ENCODE peak calls at places on chromosome 14, in nine cellular contexts. One of them, this sample, is unnamed.

GRCh38 chr14:24483604-24484252 is 24.3 kb downstream of the CMA1 start:
- DNase-seq in osteoblast: peak; percentile 56
- DNase-seq in GM23248: no peak
- DNase-seq in GM23338: no peak
- DNase-seq in lung: no peak
- DNase-seq in ovary: no peak
- DNase-seq in upper lobe of right lung: no peak
- DNase-seq in CD8-positive, alpha-beta T cell: no peak
- DNase-seq in effector memory CD4-positive, alpha-beta T cell: no peak
- DNase-seq in this sample: no peak

GRCh38 chr14:21352587-21352986 is 31.2 kb downstream of the SUPT16H start:
- DNase-seq in osteoblast: no peak
- DNase-seq in GM23248: no peak
- DNase-seq in GM23338: no peak
- DNase-seq in lung: no peak
- DNase-seq in ovary: no peak
- DNase-seq in upper lobe of right lung: no peak
- DNase-seq in CD8-positive, alpha-beta T cell: no peak
- DNase-seq in effector memory CD4-positive, alpha-beta T cell: no peak
- DNase-seq in this sample: no peak

GRCh38 chr14:39880965-39881364 is 448.7 kb upstream of the FBXO33 start:
- DNase-seq in osteoblast: no peak
- DNase-seq in GM23248: no peak
- DNase-seq in GM23338: no peak
- DNase-seq in lung: no peak
- DNase-seq in ovary: no peak
- DNase-seq in upper lobe of right lung: no peak
- DNase-seq in CD8-positive, alpha-beta T cell: no peak
- DNase-seq in effector memory CD4-positive, alpha-beta T cell: no peak
- DNase-seq in this sample: no peak

GRCh38 chr14:90511795-90512331 is 115.0 kb downstream of the CALM1 start:
- DNase-seq in osteoblast: peak; percentile 47
- DNase-seq in GM23248: no peak
- DNase-seq in GM23338: no peak
- DNase-seq in lung: no peak
- DNase-seq in ovary: no peak
- DNase-seq in upper lobe of right lung: no peak
- DNase-seq in CD8-positive, alpha-beta T cell: no peak
- DNase-seq in effector memory CD4-positive, alpha-beta T cell: no peak
- DNase-seq in this sample: no peak

GRCh38 chr14:61461808-61462275 is 140.5 kb downstream of the PRKCH start:
- DNase-seq in osteoblast: peak; percentile 88
- DNase-seq in GM23248: peak; percentile 79
- DNase-seq in GM23338: peak; percentile 80
- DNase-seq in lung: no peak
- DNase-seq in ovary: no peak
- DNase-seq in upper lobe of right lung: no peak
- DNase-seq in CD8-positive, alpha-beta T cell: peak; percentile 49
- DNase-seq in effector memory CD4-positive, alpha-beta T cell: no peak
- DNase-seq in this sample: peak; percentile 65

GRCh38 chr14:68248481-68249255 is 429.1 kb downstream of the RAD51B start:
- DNase-seq in osteoblast: no peak
- DNase-seq in GM23248: peak; percentile 69
- DNase-seq in GM23338: peak; percentile 79
- DNase-seq in lung: no peak
- DNase-seq in ovary: peak; percentile 53
- DNase-seq in upper lobe of right lung: peak; percentile 63
- DNase-seq in CD8-positive, alpha-beta T cell: peak; percentile 52
- DNase-seq in effector memory CD4-positive, alpha-beta T cell: no peak
- DNase-seq in this sample: peak; percentile 66

GRCh38 chr14:58362798-58363412 is 32.8 kb upstream of the TOMM20L start:
- DNase-seq in osteoblast: peak; percentile 25
- DNase-seq in GM23248: peak; percentile 17
- DNase-seq in GM23338: peak; percentile 47
- DNase-seq in lung: no peak
- DNase-seq in ovary: no peak
- DNase-seq in upper lobe of right lung: no peak
- DNase-seq in CD8-positive, alpha-beta T cell: no peak
- DNase-seq in effector memory CD4-positive, alpha-beta T cell: no peak
- DNase-seq in this sample: no peak

GRCh38 chr14:54669759-54670630 is 103.1 kb downstream of the SAMD4A start:
- DNase-seq in osteoblast: peak; percentile 61
- DNase-seq in GM23248: peak; percentile 88
- DNase-seq in GM23338: no peak
- DNase-seq in lung: no peak
- DNase-seq in ovary: no peak
- DNase-seq in upper lobe of right lung: no peak
- DNase-seq in CD8-positive, alpha-beta T cell: peak; percentile 49
- DNase-seq in effector memory CD4-positive, alpha-beta T cell: peak; percentile 4
- DNase-seq in this sample: no peak

GRCh38 chr14:53778263-53778662 is 178.4 kb downstream of the BMP4 start:
- DNase-seq in osteoblast: no peak
- DNase-seq in GM23248: no peak
- DNase-seq in GM23338: no peak
- DNase-seq in lung: no peak
- DNase-seq in ovary: no peak
- DNase-seq in upper lobe of right lung: no peak
- DNase-seq in CD8-positive, alpha-beta T cell: no peak
- DNase-seq in effector memory CD4-positive, alpha-beta T cell: no peak
- DNase-seq in this sample: no peak

GRCh38 chr14:46571970-46572369 is 79.6 kb downstream of the RPL10L start:
- DNase-seq in osteoblast: no peak
- DNase-seq in GM23248: peak; percentile 1
- DNase-seq in GM23338: no peak
- DNase-seq in lung: no peak
- DNase-seq in ovary: no peak
- DNase-seq in upper lobe of right lung: no peak
- DNase-seq in CD8-positive, alpha-beta T cell: no peak
- DNase-seq in effector memory CD4-positive, alpha-beta T cell: no peak
- DNase-seq in this sample: no peak

GRCh38 chr14:21846227-21846885 is 172.7 kb upstream of the OR4E1 start:
- DNase-seq in osteoblast: no peak
- DNase-seq in GM23248: peak; percentile 18
- DNase-seq in GM23338: peak; percentile 77
- DNase-seq in lung: peak; percentile 36
- DNase-seq in ovary: no peak
- DNase-seq in upper lobe of right lung: no peak
- DNase-seq in CD8-positive, alpha-beta T cell: peak; percentile 78
- DNase-seq in effector memory CD4-positive, alpha-beta T cell: peak; percentile 53
- DNase-seq in this sample: peak; percentile 83

GRCh38 chr14:50060871-50061663 is 55.3 kb downstream of the VCPKMT start:
- DNase-seq in osteoblast: peak; percentile 96
- DNase-seq in GM23248: peak; percentile 94
- DNase-seq in GM23338: peak; percentile 80
- DNase-seq in lung: no peak
- DNase-seq in ovary: peak; percentile 44
- DNase-seq in upper lobe of right lung: peak; percentile 64
- DNase-seq in CD8-positive, alpha-beta T cell: peak; percentile 61
- DNase-seq in effector memory CD4-positive, alpha-beta T cell: peak; percentile 39
- DNase-seq in this sample: peak; percentile 76

GRCh38 chr14:102675396-102675795 is 82.9 kb downstream of the RCOR1 start:
- DNase-seq in osteoblast: no peak
- DNase-seq in GM23248: no peak
- DNase-seq in GM23338: no peak
- DNase-seq in lung: no peak
- DNase-seq in ovary: no peak
- DNase-seq in upper lobe of right lung: no peak
- DNase-seq in CD8-positive, alpha-beta T cell: no peak
- DNase-seq in effector memory CD4-positive, alpha-beta T cell: no peak
- DNase-seq in this sample: no peak

GRCh38 chr14:34103176-34103575 is 152.3 kb upstream of the EGLN3 start:
- DNase-seq in osteoblast: no peak
- DNase-seq in GM23248: no peak
- DNase-seq in GM23338: no peak
- DNase-seq in lung: no peak
- DNase-seq in ovary: no peak
- DNase-seq in upper lobe of right lung: no peak
- DNase-seq in CD8-positive, alpha-beta T cell: no peak
- DNase-seq in effector memory CD4-positive, alpha-beta T cell: no peak
- DNase-seq in this sample: no peak

GRCh38 chr14:70811065-70811464 is 1.8 kb upstream of the MAP3K9 start:
- DNase-seq in osteoblast: no peak
- DNase-seq in GM23248: no peak
- DNase-seq in GM23338: no peak
- DNase-seq in lung: no peak
- DNase-seq in ovary: no peak
- DNase-seq in upper lobe of right lung: no peak
- DNase-seq in CD8-positive, alpha-beta T cell: no peak
- DNase-seq in effector memory CD4-positive, alpha-beta T cell: no peak
- DNase-seq in this sample: no peak

GRCh38 chr14:70809238-70810214 is at the start of gene MAP3K9:
- DNase-seq in osteoblast: peak; percentile 91
- DNase-seq in GM23248: peak; percentile 39
- DNase-seq in GM23338: peak; percentile 98
- DNase-seq in lung: peak; percentile 95
- DNase-seq in ovary: peak; percentile 91
- DNase-seq in upper lobe of right lung: peak; percentile 98
- DNase-seq in CD8-positive, alpha-beta T cell: peak; percentile 91
- DNase-seq in effector memory CD4-positive, alpha-beta T cell: peak; percentile 89
- DNase-seq in this sample: peak; percentile 100

GRCh38 chr14:70812124-70812818 is 3.0 kb upstream of the MAP3K9 start:
- DNase-seq in osteoblast: no peak
- DNase-seq in GM23248: no peak
- DNase-seq in GM23338: no peak
- DNase-seq in lung: peak; percentile 53
- DNase-seq in ovary: no peak
- DNase-seq in upper lobe of right lung: no peak
- DNase-seq in CD8-positive, alpha-beta T cell: no peak
- DNase-seq in effector memory CD4-positive, alpha-beta T cell: no peak
- DNase-seq in this sample: peak; percentile 39

GRCh38 chr14:70810621-70811020 is 1.3 kb upstream of the MAP3K9 start:
- DNase-seq in osteoblast: no peak
- DNase-seq in GM23248: no peak
- DNase-seq in GM23338: no peak
- DNase-seq in lung: no peak
- DNase-seq in ovary: no peak
- DNase-seq in upper lobe of right lung: no peak
- DNase-seq in CD8-positive, alpha-beta T cell: no peak
- DNase-seq in effector memory CD4-positive, alpha-beta T cell: no peak
- DNase-seq in this sample: peak; percentile 47

DNA sequence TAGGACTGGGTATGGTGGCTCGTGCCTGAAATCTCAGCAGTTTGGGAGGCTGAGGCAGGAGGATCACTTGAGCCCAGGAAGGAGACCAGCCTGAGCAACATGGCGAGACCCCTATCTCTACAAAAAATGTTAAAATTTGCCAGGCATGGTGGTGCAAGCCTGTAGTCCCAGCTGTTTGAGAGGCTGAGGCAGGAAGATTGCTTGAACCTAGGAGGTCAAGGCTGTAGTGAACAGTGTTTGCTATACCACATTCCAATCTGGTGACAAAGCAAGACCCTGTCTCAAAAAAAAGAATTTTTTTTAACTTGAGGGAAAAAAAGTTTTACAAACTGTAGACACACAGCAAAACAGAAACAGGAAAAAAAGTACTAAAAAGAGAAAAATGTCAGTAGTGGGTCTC is 2.3 kb upstream of the MAP3K9 start:
- DNase-seq in osteoblast: no peak
- DNase-seq in GM23248: no peak
- DNase-seq in GM23338: peak; percentile 23
- DNase-seq in lung: no peak
- DNase-seq in ovary: no peak
- DNase-seq in upper lobe of right lung: no peak
- DNase-seq in CD8-positive, alpha-beta T cell: no peak
- DNase-seq in effector memory CD4-positive, alpha-beta T cell: no peak
- DNase-seq in this sample: no peak
- H3K4me3 ChIP-seq in osteoblast: no peak overlapping the region
- H3K4me3 ChIP-seq in GM23248: no peak overlapping the region
- H3K4me3 ChIP-seq in GM23338: peak overlapping the region; percentile 81
- H3K4me3 ChIP-seq in lung: no peak overlapping the region
- H3K4me3 ChIP-seq in ovary: no peak overlapping the region
- H3K4me3 ChIP-seq in upper lobe of right lung: no peak overlapping the region
- H3K4me3 ChIP-seq in CD8-positive, alpha-beta T cell: no peak overlapping the region
- H3K4me3 ChIP-seq in effector memory CD4-positive, alpha-beta T cell: no peak overlapping the region
- H3K4me3 ChIP-seq in this sample: peak overlapping the region; percentile 94

GRCh38 chr14:106291626-106292025 is 765.2 kb downstream of the TMEM121 start:
- DNase-seq in osteoblast: no peak
- DNase-seq in GM23248: no peak
- DNase-seq in GM23338: no peak
- DNase-seq in lung: no peak
- DNase-seq in ovary: no peak
- DNase-seq in upper lobe of right lung: no peak
- DNase-seq in CD8-positive, alpha-beta T cell: no peak
- DNase-seq in effector memory CD4-positive, alpha-beta T cell: no peak
- DNase-seq in this sample: no peak

GRCh38 chr14:106294324-106294723 is 767.9 kb downstream of the TMEM121 start:
- DNase-seq in osteoblast: no peak
- DNase-seq in GM23248: no peak
- DNase-seq in GM23338: no peak
- DNase-seq in lung: no peak
- DNase-seq in ovary: no peak
- DNase-seq in upper lobe of right lung: no peak
- DNase-seq in CD8-positive, alpha-beta T cell: no peak
- DNase-seq in effector memory CD4-positive, alpha-beta T cell: no peak
- DNase-seq in this sample: no peak
- H3K27ac ChIP-seq in osteoblast: no peak overlapping the region
- H3K27ac ChIP-seq in GM23248: no peak overlapping the region
- H3K27ac ChIP-seq in GM23338: no peak overlapping the region
- H3K27ac ChIP-seq in lung: no peak overlapping the region
- H3K27ac ChIP-seq in ovary: no peak overlapping the region
- H3K27ac ChIP-seq in upper lobe of right lung: no peak overlapping the region
- H3K27ac ChIP-seq in CD8-positive, alpha-beta T cell: no peak overlapping the region
- H3K27ac ChIP-seq in effector memory CD4-positive, alpha-beta T cell: no peak overlapping the region
- H3K27ac ChIP-seq in this sample: no peak overlapping the region

GRCh38 chr14:95143813-95144620 is 13.3 kb downstream of the DICER1 start:
- DNase-seq in osteoblast: no peak
- DNase-seq in GM23248: peak; percentile 39
- DNase-seq in GM23338: no peak
- DNase-seq in lung: no peak
- DNase-seq in ovary: no peak
- DNase-seq in upper lobe of right lung: no peak
- DNase-seq in CD8-positive, alpha-beta T cell: no peak
- DNase-seq in effector memory CD4-positive, alpha-beta T cell: no peak
- DNase-seq in this sample: no peak
- H3K4me1 ChIP-seq in osteoblast: peaks cover 16% of the 10 kb centered on the region
- H3K4me1 ChIP-seq in GM23248: peaks cover 23% of the 10 kb centered on the region
- H3K4me1 ChIP-seq in GM23338: peaks cover 74% of the 10 kb centered on the region
- H3K4me1 ChIP-seq in lung: peaks cover 15% of the 10 kb centered on the region
- H3K4me1 ChIP-seq in ovary: peaks cover 13% of the 10 kb centered on the region
- H3K4me1 ChIP-seq in upper lobe of right lung: peaks cover 67% of the 10 kb centered on the region
- H3K4me1 ChIP-seq in CD8-positive, alpha-beta T cell: peaks cover 38% of the 10 kb centered on the region
- H3K4me1 ChIP-seq in effector memory CD4-positive, alpha-beta T cell: peaks cover 3% of the 10 kb centered on the region
- H3K4me1 ChIP-seq in this sample: peaks cover 12% of the 10 kb centered on the region

DNA sequence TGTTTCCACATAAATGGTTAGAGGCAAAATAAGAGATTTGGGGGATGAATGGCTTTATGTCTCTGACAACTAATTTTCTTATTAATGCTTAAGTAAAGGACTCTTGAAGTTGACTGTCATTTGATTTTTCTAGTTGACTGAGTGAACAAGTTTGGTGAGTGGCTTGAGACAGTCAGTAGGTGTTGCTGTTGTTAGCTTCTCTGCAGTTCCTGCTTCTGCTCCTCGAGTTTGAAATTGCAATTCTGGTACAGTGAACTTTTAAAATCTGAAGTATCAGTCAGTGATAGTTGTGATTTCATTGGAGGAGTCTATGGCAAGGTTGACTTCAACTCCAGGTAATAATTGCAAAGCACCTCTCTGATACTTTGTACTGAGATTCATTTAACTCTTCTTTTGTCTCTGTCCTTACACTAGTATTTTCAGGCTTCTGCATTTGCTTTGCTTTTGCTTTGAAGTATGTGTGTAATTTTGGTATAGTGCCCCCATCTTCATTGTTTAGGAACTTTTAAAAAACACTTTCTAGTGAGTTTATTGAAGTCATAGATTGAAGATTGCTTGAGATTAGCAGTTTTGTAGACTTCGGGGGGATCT is 415.5 kb downstream of the PCNX1 start:
- DNase-seq in osteoblast: peak; percentile 73
- DNase-seq in GM23248: peak; percentile 69
- DNase-seq in GM23338: no peak
- DNase-seq in lung: no peak
- DNase-seq in ovary: no peak
- DNase-seq in upper lobe of right lung: no peak
- DNase-seq in CD8-positive, alpha-beta T cell: no peak
- DNase-seq in effector memory CD4-positive, alpha-beta T cell: no peak
- DNase-seq in this sample: no peak
- H3K4me3 ChIP-seq in osteoblast: peak overlapping the region; percentile 88
- H3K4me3 ChIP-seq in GM23248: peak overlapping the region; percentile 93
- H3K4me3 ChIP-seq in GM23338: peak overlapping the region; percentile 77
- H3K4me3 ChIP-seq in lung: no peak overlapping the region
- H3K4me3 ChIP-seq in ovary: no peak overlapping the region
- H3K4me3 ChIP-seq in upper lobe of right lung: peak overlapping the region; percentile 89
- H3K4me3 ChIP-seq in CD8-positive, alpha-beta T cell: no peak overlapping the region
- H3K4me3 ChIP-seq in effector memory CD4-positive, alpha-beta T cell: no peak overlapping the region
- H3K4me3 ChIP-seq in this sample: peak overlapping the region; percentile 98